ENCODE peak calls at places on chromosome 22, in four cellular contexts. A, V, U and X are unnamed samples.

GRCh38 chr22:50463188-50463900 is 11.5 kb downstream of the SBF1 start:
- DNase-seq in A (no peak), V (no peak), U (no peak), X (no peak)

GRCh38 chr22:31127181-31127772 is 4.5 kb downstream of the INPP5J start:
- DNase-seq in A (no peak), V (no peak), U (no peak), X (no peak)

GRCh38 chr22:36277482-36278291 is 24.8 kb downstream of the APOL1 start:
- DNase-seq in A (peak), V (no peak), U (peak), X (peak)

GRCh38 chr22:46329616-46330015 is 5.9 kb upstream of the TRMU start:
- DNase-seq in A (no peak), V (no peak), U (no peak), X (no peak)

GRCh38 chr22:30927806-30928205 is 40.8 kb downstream of the MORC2 start:
- DNase-seq in A (no peak), V (no peak), U (no peak), X (no peak)

GRCh38 chr22:21961886-21962654 is 9.4 kb upstream of the PPM1F start:
- DNase-seq in A (no peak), V (no peak), U (peak), X (no peak)

GRCh38 chr22:45127866-45128265 is 35.9 kb upstream of the NUP50 start:
- DNase-seq in A (no peak), V (peak), U (no peak), X (no peak)

GRCh38 chr22:47381240-47381639 is 618.8 kb downstream of the TBC1D22A start:
- DNase-seq in A (no peak), V (no peak), U (no peak), X (no peak)

GRCh38 chr22:41699264-41700104 is at the start of gene MEI1:
- DNase-seq in A (peak), V (no peak), U (peak), X (peak)

GRCh38 chr22:49955581-49956417 is 4.8 kb upstream of the PIM3 start:
- DNase-seq in A (no peak), V (no peak), U (no peak), X (peak)

GRCh38 chr22:36252754-36253522 is at the start of gene APOL1:
- DNase-seq in A (no peak), V (no peak), U (no peak), X (peak)

GRCh38 chr22:34914871-34915270 is 151.1 kb upstream of the ISX start:
- DNase-seq in A (no peak), V (no peak), U (no peak), X (no peak)

GRCh38 chr22:23216331-23217170 is 36.2 kb downstream of the BCR start:
- DNase-seq in A (peak), V (no peak), U (no peak), X (no peak)

GRCh38 chr22:19290400-19291217 is 910 bp downstream of the CLTCL1 start:
- DNase-seq in A (no peak), V (no peak), U (peak), X (peak)

GRCh38 chr22:24059121-24059520 is 48.0 kb downstream of the CABIN1 start:
- DNase-seq in A (no peak), V (peak), U (no peak), X (no peak)

GRCh38 chr22:39635719-39636118 is 65.2 kb downstream of the CACNA1I start:
- DNase-seq in A (no peak), V (no peak), U (no peak), X (no peak)

GRCh38 chr22:49784987-49785614 is 42.6 kb downstream of the BRD1 start:
- DNase-seq in A (no peak), V (no peak), U (no peak), X (no peak)

GRCh38 chr22:24831678-24832077 is 25.7 kb downstream of the SGSM1 start:
- DNase-seq in A (no peak), V (no peak), U (no peak), X (no peak)

GRCh38 chr22:26848244-26848920 is 191.0 kb downstream of the MIAT start:
- DNase-seq in A (no peak), V (no peak), U (no peak), X (no peak)

GRCh38 chr22:37627091-37627490 is 12.4 kb upstream of the SH3BP1 start:
- DNase-seq in A (no peak), V (no peak), U (no peak), X (no peak)

GRCh38 chr22:21712751-21713427 is 22.7 kb downstream of the YPEL1 start:
- DNase-seq in A (peak), V (peak), U (peak), X (peak)

GRCh38 chr22:37123649-37124048 is 14.1 kb upstream of the TMPRSS6 start:
- DNase-seq in A (no peak), V (no peak), U (no peak), X (no peak)

GRCh38 chr22:43953988-43954771 is 1.1 kb upstream of the SAMM50 start:
- DNase-seq in A (no peak), V (no peak), U (no peak), X (no peak)

GRCh38 chr22:24554316-24555159 is at the start of gene GUCD1:
- DNase-seq in A (no peak), V (no peak), U (peak), X (no peak)

GRCh38 chr22:49800408-49801238 is 27.1 kb downstream of the BRD1 start:
- DNase-seq in A (no peak), V (no peak), U (no peak), X (no peak)